ENCODE peak calls at places on chromosomes 6 and 20, in seven cellular contexts. One of them, this sample, is unnamed.

GRCh38 chr20:29301624-29302259 is 1955.7 kb upstream of the DEFB115 start:
- DNase-seq in OCI-LY7: no peak
- DNase-seq in GM20000: no peak
- DNase-seq in CD8-positive, alpha-beta T cell: peak; percentile 9
- DNase-seq in glutamatergic neuron: no peak
- DNase-seq in progenitor cell of endocrine pancreas: no peak
- DNase-seq in activated CD8-positive, alpha-beta T cell treated with anti-CD3 and anti-CD28 coated beads for 36 hours: no peak
- DNase-seq in this sample: no peak

GRCh38 chr20:56414842-56415765 is 3.0 kb downstream of the CASS4 start:
- DNase-seq in GM20000: no peak
- DNase-seq in OCI-LY7: no peak
- DNase-seq in progenitor cell of endocrine pancreas: no peak
- DNase-seq in activated CD8-positive, alpha-beta T cell treated with anti-CD3 and anti-CD28 coated beads for 36 hours: peak; percentile 93
- DNase-seq in CD8-positive, alpha-beta T cell: peak; percentile 50
- DNase-seq in glutamatergic neuron: no peak
- DNase-seq in this sample: no peak

GRCh38 chr6:105452924-105453756 is 50.3 kb upstream of the PREP start:
- DNase-seq in OCI-LY7: peak; percentile 22
- DNase-seq in activated CD8-positive, alpha-beta T cell treated with anti-CD3 and anti-CD28 coated beads for 36 hours: peak; percentile 85
- DNase-seq in GM20000: peak; percentile 61
- DNase-seq in progenitor cell of endocrine pancreas: no peak
- DNase-seq in CD8-positive, alpha-beta T cell: peak; percentile 51
- DNase-seq in glutamatergic neuron: no peak
- DNase-seq in this sample: no peak

GRCh38 chr6:145118224-145118623 is 617.1 kb downstream of the EPM2A start:
- DNase-seq in activated CD8-positive, alpha-beta T cell treated with anti-CD3 and anti-CD28 coated beads for 36 hours: no peak
- DNase-seq in GM20000: no peak
- DNase-seq in progenitor cell of endocrine pancreas: no peak
- DNase-seq in glutamatergic neuron: no peak
- DNase-seq in CD8-positive, alpha-beta T cell: no peak
- DNase-seq in OCI-LY7: no peak
- DNase-seq in this sample: no peak

GRCh38 chr6:158911746-158912158 is 88.2 kb downstream of the RSPH3 start:
- DNase-seq in glutamatergic neuron: no peak
- DNase-seq in CD8-positive, alpha-beta T cell: peak; percentile 34
- DNase-seq in activated CD8-positive, alpha-beta T cell treated with anti-CD3 and anti-CD28 coated beads for 36 hours: peak; percentile 80
- DNase-seq in OCI-LY7: peak; percentile 61
- DNase-seq in GM20000: peak; percentile 40
- DNase-seq in progenitor cell of endocrine pancreas: no peak
- DNase-seq in this sample: peak; percentile 72

GRCh38 chr6:145453376-145453775 is 281.9 kb downstream of the EPM2A start:
- DNase-seq in GM20000: no peak
- DNase-seq in glutamatergic neuron: no peak
- DNase-seq in progenitor cell of endocrine pancreas: no peak
- DNase-seq in activated CD8-positive, alpha-beta T cell treated with anti-CD3 and anti-CD28 coated beads for 36 hours: no peak
- DNase-seq in CD8-positive, alpha-beta T cell: no peak
- DNase-seq in OCI-LY7: no peak
- DNase-seq in this sample: no peak

GRCh38 chr6:332671-333070 is 40.4 kb downstream of the DUSP22 start:
- DNase-seq in GM20000: no peak
- DNase-seq in activated CD8-positive, alpha-beta T cell treated with anti-CD3 and anti-CD28 coated beads for 36 hours: no peak
- DNase-seq in OCI-LY7: no peak
- DNase-seq in CD8-positive, alpha-beta T cell: no peak
- DNase-seq in glutamatergic neuron: no peak
- DNase-seq in progenitor cell of endocrine pancreas: no peak
- DNase-seq in this sample: no peak

GRCh38 chr20:47278907-47279348 is 77.6 kb downstream of the ZMYND8 start:
- DNase-seq in activated CD8-positive, alpha-beta T cell treated with anti-CD3 and anti-CD28 coated beads for 36 hours: no peak
- DNase-seq in OCI-LY7: no peak
- DNase-seq in GM20000: no peak
- DNase-seq in CD8-positive, alpha-beta T cell: no peak
- DNase-seq in progenitor cell of endocrine pancreas: no peak
- DNase-seq in glutamatergic neuron: no peak
- DNase-seq in this sample: peak; percentile 17

GRCh38 chr6:17845598-17845997 is 138.9 kb upstream of the NUP153 start:
- DNase-seq in OCI-LY7: no peak
- DNase-seq in CD8-positive, alpha-beta T cell: no peak
- DNase-seq in activated CD8-positive, alpha-beta T cell treated with anti-CD3 and anti-CD28 coated beads for 36 hours: no peak
- DNase-seq in progenitor cell of endocrine pancreas: no peak
- DNase-seq in GM20000: no peak
- DNase-seq in glutamatergic neuron: no peak
- DNase-seq in this sample: no peak

GRCh38 chr6:97111243-97111642 is 171.8 kb downstream of the MMS22L start:
- DNase-seq in activated CD8-positive, alpha-beta T cell treated with anti-CD3 and anti-CD28 coated beads for 36 hours: no peak
- DNase-seq in GM20000: no peak
- DNase-seq in progenitor cell of endocrine pancreas: no peak
- DNase-seq in OCI-LY7: no peak
- DNase-seq in CD8-positive, alpha-beta T cell: no peak
- DNase-seq in glutamatergic neuron: no peak
- DNase-seq in this sample: no peak

GRCh38 chr6:22681761-22682160 is 112.4 kb downstream of the HDGFL1 start:
- DNase-seq in glutamatergic neuron: no peak
- DNase-seq in GM20000: no peak
- DNase-seq in progenitor cell of endocrine pancreas: no peak
- DNase-seq in activated CD8-positive, alpha-beta T cell treated with anti-CD3 and anti-CD28 coated beads for 36 hours: no peak
- DNase-seq in CD8-positive, alpha-beta T cell: no peak
- DNase-seq in OCI-LY7: no peak
- DNase-seq in this sample: no peak

GRCh38 chr6:143634486-143634885 is 43.3 kb upstream of the PHACTR2 start:
- DNase-seq in CD8-positive, alpha-beta T cell: no peak
- DNase-seq in activated CD8-positive, alpha-beta T cell treated with anti-CD3 and anti-CD28 coated beads for 36 hours: no peak
- DNase-seq in GM20000: no peak
- DNase-seq in OCI-LY7: no peak
- DNase-seq in glutamatergic neuron: no peak
- DNase-seq in progenitor cell of endocrine pancreas: no peak
- DNase-seq in this sample: no peak

GRCh38 chr20:45406260-45407066 is 1.6 kb upstream of the DBNDD2 start:
- DNase-seq in CD8-positive, alpha-beta T cell: peak; percentile 46
- DNase-seq in progenitor cell of endocrine pancreas: peak; percentile 40
- DNase-seq in activated CD8-positive, alpha-beta T cell treated with anti-CD3 and anti-CD28 coated beads for 36 hours: peak; percentile 53
- DNase-seq in OCI-LY7: no peak
- DNase-seq in GM20000: peak; percentile 53
- DNase-seq in glutamatergic neuron: peak; percentile 56
- DNase-seq in this sample: peak; percentile 84

GRCh38 chr6:131213501-131213990 is 78.3 kb downstream of the AKAP7 start:
- DNase-seq in GM20000: no peak
- DNase-seq in progenitor cell of endocrine pancreas: no peak
- DNase-seq in OCI-LY7: no peak
- DNase-seq in glutamatergic neuron: no peak
- DNase-seq in activated CD8-positive, alpha-beta T cell treated with anti-CD3 and anti-CD28 coated beads for 36 hours: no peak
- DNase-seq in CD8-positive, alpha-beta T cell: no peak
- DNase-seq in this sample: no peak
- TF ChIP-seq CTCF in GM20000: no peak
- TF ChIP-seq CTCF in progenitor cell of endocrine pancreas: no peak
- TF ChIP-seq CTCF in OCI-LY7: no peak
- TF ChIP-seq CTCF in glutamatergic neuron: no peak
- TF ChIP-seq CTCF in activated CD8-positive, alpha-beta T cell treated with anti-CD3 and anti-CD28 coated beads for 36 hours: no peak
- TF ChIP-seq CTCF in CD8-positive, alpha-beta T cell: no peak
- TF ChIP-seq CTCF in this sample: no peak

DNA sequence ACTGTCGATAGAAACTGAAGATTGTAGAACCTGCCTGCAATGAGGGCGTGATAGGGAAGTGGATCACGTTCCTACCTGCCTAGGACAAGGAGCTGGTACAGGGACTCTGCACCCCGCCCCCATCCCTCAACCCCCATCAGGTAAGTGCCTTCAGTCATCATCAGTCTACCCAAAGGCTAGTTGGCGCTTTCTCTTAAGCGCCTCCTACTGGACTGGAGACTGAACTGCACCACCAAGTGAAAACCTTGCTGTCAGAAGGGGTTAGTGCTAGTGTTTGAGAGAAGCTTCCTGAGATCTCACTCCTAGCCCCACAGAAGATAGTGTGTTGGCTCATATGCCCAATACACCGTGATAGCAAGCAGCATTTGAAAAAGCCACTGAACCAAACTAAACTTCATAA is 706.5 kb upstream of the MAN1A1 start:
- DNase-seq in progenitor cell of endocrine pancreas: no peak
- DNase-seq in GM20000: peak; percentile 2
- DNase-seq in glutamatergic neuron: no peak
- DNase-seq in activated CD8-positive, alpha-beta T cell treated with anti-CD3 and anti-CD28 coated beads for 36 hours: peak; percentile 7
- DNase-seq in CD8-positive, alpha-beta T cell: no peak
- DNase-seq in OCI-LY7: peak; percentile 36
- DNase-seq in this sample: no peak
- TF ChIP-seq CTCF in progenitor cell of endocrine pancreas: peak; percentile 30
- TF ChIP-seq CTCF in GM20000: peak; percentile 53
- TF ChIP-seq CTCF in glutamatergic neuron: peak; percentile 74
- TF ChIP-seq CTCF in activated CD8-positive, alpha-beta T cell treated with anti-CD3 and anti-CD28 coated beads for 36 hours: no peak
- TF ChIP-seq CTCF in CD8-positive, alpha-beta T cell: no peak
- TF ChIP-seq CTCF in OCI-LY7: peak; percentile 79
- TF ChIP-seq CTCF in this sample: no peak

GRCh38 chr6:89942601-89943000 is 48.3 kb downstream of the GJA10 start:
- DNase-seq in glutamatergic neuron: no peak
- DNase-seq in activated CD8-positive, alpha-beta T cell treated with anti-CD3 and anti-CD28 coated beads for 36 hours: no peak
- DNase-seq in progenitor cell of endocrine pancreas: no peak
- DNase-seq in GM20000: no peak
- DNase-seq in OCI-LY7: no peak
- DNase-seq in CD8-positive, alpha-beta T cell: no peak
- DNase-seq in this sample: no peak

GRCh38 chr6:89941847-89942497 is 47.7 kb downstream of the GJA10 start:
- DNase-seq in activated CD8-positive, alpha-beta T cell treated with anti-CD3 and anti-CD28 coated beads for 36 hours: no peak
- DNase-seq in CD8-positive, alpha-beta T cell: no peak
- DNase-seq in OCI-LY7: no peak
- DNase-seq in GM20000: no peak
- DNase-seq in progenitor cell of endocrine pancreas: no peak
- DNase-seq in glutamatergic neuron: no peak
- DNase-seq in this sample: no peak

GRCh38 chr6:89941031-89941775 is 46.9 kb downstream of the GJA10 start:
- DNase-seq in activated CD8-positive, alpha-beta T cell treated with anti-CD3 and anti-CD28 coated beads for 36 hours: no peak
- DNase-seq in GM20000: no peak
- DNase-seq in progenitor cell of endocrine pancreas: peak; percentile 21
- DNase-seq in glutamatergic neuron: peak; percentile 35
- DNase-seq in OCI-LY7: no peak
- DNase-seq in CD8-positive, alpha-beta T cell: no peak
- DNase-seq in this sample: peak; percentile 52

GRCh38 chr6:89939144-89939543 is 44.9 kb downstream of the GJA10 start:
- DNase-seq in CD8-positive, alpha-beta T cell: no peak
- DNase-seq in activated CD8-positive, alpha-beta T cell treated with anti-CD3 and anti-CD28 coated beads for 36 hours: no peak
- DNase-seq in progenitor cell of endocrine pancreas: no peak
- DNase-seq in glutamatergic neuron: no peak
- DNase-seq in GM20000: no peak
- DNase-seq in OCI-LY7: no peak
- DNase-seq in this sample: no peak

DNA sequence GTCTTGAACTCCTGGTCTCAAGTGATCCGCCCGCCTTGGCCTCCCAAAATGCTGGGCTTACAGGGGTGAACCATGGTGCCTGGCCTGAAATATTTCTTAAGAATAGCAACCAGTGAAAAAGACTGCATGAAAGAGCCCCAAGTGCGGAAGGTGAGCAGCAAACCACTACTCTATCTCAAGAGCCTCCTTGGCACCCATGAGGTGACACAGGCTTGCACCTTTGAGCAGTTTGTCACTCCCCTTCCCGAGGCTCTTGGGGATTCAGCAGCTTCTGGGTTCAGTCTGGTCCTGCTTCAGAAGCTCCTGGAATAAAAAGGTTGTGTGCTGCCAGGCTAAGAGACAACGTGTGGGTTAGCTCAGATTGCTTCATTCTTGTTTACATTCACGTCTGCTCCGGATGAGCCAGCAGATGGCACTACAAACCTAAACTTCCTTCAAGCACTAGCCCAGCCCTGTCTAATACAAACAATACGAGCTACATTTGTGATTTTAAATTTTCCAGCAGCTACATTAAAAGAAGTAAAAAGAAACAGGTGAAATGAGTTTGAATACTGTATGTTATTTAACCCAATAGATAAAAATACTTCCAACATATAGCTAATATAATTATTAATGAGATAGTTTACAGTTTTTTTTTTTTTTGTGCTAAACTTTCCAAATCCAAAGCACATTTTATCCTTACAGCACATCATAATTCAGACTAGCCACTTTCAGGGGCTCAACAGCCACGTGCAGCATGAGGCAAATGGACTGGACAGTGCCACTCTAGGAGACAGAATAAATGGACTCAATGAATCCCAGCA is 46.2 kb downstream of the GJA10 start:
- DNase-seq in GM20000: peak; percentile 80
- DNase-seq in activated CD8-positive, alpha-beta T cell treated with anti-CD3 and anti-CD28 coated beads for 36 hours: peak; percentile 85
- DNase-seq in glutamatergic neuron: peak; percentile 57
- DNase-seq in progenitor cell of endocrine pancreas: peak; percentile 30
- DNase-seq in CD8-positive, alpha-beta T cell: peak; percentile 67
- DNase-seq in OCI-LY7: peak; percentile 71
- DNase-seq in this sample: peak; percentile 67
- TF ChIP-seq CTCF in GM20000: peak; percentile 67
- TF ChIP-seq CTCF in activated CD8-positive, alpha-beta T cell treated with anti-CD3 and anti-CD28 coated beads for 36 hours: peak; percentile 83
- TF ChIP-seq CTCF in glutamatergic neuron: peak; percentile 54
- TF ChIP-seq CTCF in progenitor cell of endocrine pancreas: peak; percentile 86
- TF ChIP-seq CTCF in CD8-positive, alpha-beta T cell: peak; percentile 80
- TF ChIP-seq CTCF in OCI-LY7: peak; percentile 89
- TF ChIP-seq CTCF in this sample: peak; percentile 61

GRCh38 chr6:108535079-108535742 is 25.5 kb upstream of the FOXO3 start:
- DNase-seq in CD8-positive, alpha-beta T cell: no peak
- DNase-seq in GM20000: no peak
- DNase-seq in progenitor cell of endocrine pancreas: no peak
- DNase-seq in activated CD8-positive, alpha-beta T cell treated with anti-CD3 and anti-CD28 coated beads for 36 hours: no peak
- DNase-seq in glutamatergic neuron: no peak
- DNase-seq in OCI-LY7: no peak
- DNase-seq in this sample: no peak

GRCh38 chr6:108526739-108527174 is 34.0 kb upstream of the FOXO3 start:
- DNase-seq in OCI-LY7: peak; percentile 54
- DNase-seq in progenitor cell of endocrine pancreas: no peak
- DNase-seq in GM20000: peak; percentile 39
- DNase-seq in activated CD8-positive, alpha-beta T cell treated with anti-CD3 and anti-CD28 coated beads for 36 hours: no peak
- DNase-seq in glutamatergic neuron: peak; percentile 23
- DNase-seq in CD8-positive, alpha-beta T cell: no peak
- DNase-seq in this sample: no peak

GRCh38 chr6:108528878-108529277 is 31.8 kb upstream of the FOXO3 start:
- DNase-seq in CD8-positive, alpha-beta T cell: no peak
- DNase-seq in OCI-LY7: no peak
- DNase-seq in activated CD8-positive, alpha-beta T cell treated with anti-CD3 and anti-CD28 coated beads for 36 hours: no peak
- DNase-seq in glutamatergic neuron: no peak
- DNase-seq in progenitor cell of endocrine pancreas: no peak
- DNase-seq in GM20000: no peak
- DNase-seq in this sample: no peak

DNA sequence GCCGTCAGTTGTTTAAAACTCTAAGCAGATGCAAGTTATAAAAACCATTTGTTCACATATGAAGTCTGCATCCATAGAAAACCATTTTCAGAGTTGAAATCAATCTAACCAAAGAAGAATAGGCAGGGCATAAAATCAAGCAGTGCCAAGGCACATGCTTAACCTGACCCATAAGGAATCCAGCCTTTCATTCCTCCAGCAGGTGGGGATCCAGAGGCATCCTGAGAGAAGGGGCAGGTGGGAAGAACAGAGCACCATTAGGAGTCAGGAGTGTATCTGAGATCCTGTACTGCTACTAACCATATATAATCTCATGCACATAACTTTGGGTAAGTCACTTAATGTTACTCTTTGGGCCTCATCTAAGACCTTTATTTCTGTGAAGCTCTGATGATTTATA is 29.4 kb upstream of the FOXO3 start:
- DNase-seq in progenitor cell of endocrine pancreas: no peak
- DNase-seq in activated CD8-positive, alpha-beta T cell treated with anti-CD3 and anti-CD28 coated beads for 36 hours: no peak
- DNase-seq in CD8-positive, alpha-beta T cell: no peak
- DNase-seq in glutamatergic neuron: no peak
- DNase-seq in OCI-LY7: no peak
- DNase-seq in GM20000: no peak
- DNase-seq in this sample: no peak
- TF ChIP-seq CTCF in progenitor cell of endocrine pancreas: peak; percentile 31
- TF ChIP-seq CTCF in activated CD8-positive, alpha-beta T cell treated with anti-CD3 and anti-CD28 coated beads for 36 hours: no peak
- TF ChIP-seq CTCF in CD8-positive, alpha-beta T cell: no peak
- TF ChIP-seq CTCF in glutamatergic neuron: no peak
- TF ChIP-seq CTCF in OCI-LY7: no peak
- TF ChIP-seq CTCF in GM20000: no peak
- TF ChIP-seq CTCF in this sample: no peak

GRCh38 chr6:146526192-146526591 is 17.4 kb upstream of the RAB32 start:
- DNase-seq in activated CD8-positive, alpha-beta T cell treated with anti-CD3 and anti-CD28 coated beads for 36 hours: no peak
- DNase-seq in progenitor cell of endocrine pancreas: no peak
- DNase-seq in glutamatergic neuron: no peak
- DNase-seq in OCI-LY7: no peak
- DNase-seq in CD8-positive, alpha-beta T cell: no peak
- DNase-seq in GM20000: no peak
- DNase-seq in this sample: no peak
- TF ChIP-seq CTCF in activated CD8-positive, alpha-beta T cell treated with anti-CD3 and anti-CD28 coated beads for 36 hours: no peak
- TF ChIP-seq CTCF in progenitor cell of endocrine pancreas: peak; percentile 10
- TF ChIP-seq CTCF in glutamatergic neuron: no peak
- TF ChIP-seq CTCF in OCI-LY7: peak; percentile 19
- TF ChIP-seq CTCF in CD8-positive, alpha-beta T cell: no peak
- TF ChIP-seq CTCF in GM20000: no peak
- TF ChIP-seq CTCF in this sample: no peak